ENCODE peak calls at places on chromosomes 5 and 9, in eight cellular contexts. One of them, this sample, is unnamed.

GRCh38 chr9:36164989-36165388 is 4.2 kb upstream of the CCIN start:
- DNase-seq in IMR-90: no peak
- DNase-seq in astrocyte: no peak
- DNase-seq in Panc1: no peak
- DNase-seq in left ventricle myocardium inferior: no peak
- DNase-seq in keratinocyte: no peak
- DNase-seq in GM06990: no peak
- DNase-seq in AG04450: no peak
- DNase-seq in this sample: no peak

GRCh38 chr5:93302711-93303110 is 278.3 kb downstream of the NR2F1-AS1 start:
- DNase-seq in IMR-90: no peak
- DNase-seq in astrocyte: peak
- DNase-seq in Panc1: no peak
- DNase-seq in left ventricle myocardium inferior: no peak
- DNase-seq in keratinocyte: no peak
- DNase-seq in GM06990: no peak
- DNase-seq in AG04450: no peak
- DNase-seq in this sample: no peak

GRCh38 chr5:123115020-123115419 is 26.0 kb downstream of the PRDM6 start:
- DNase-seq in IMR-90: peak
- DNase-seq in astrocyte: no peak
- DNase-seq in Panc1: no peak
- DNase-seq in left ventricle myocardium inferior: no peak
- DNase-seq in keratinocyte: no peak
- DNase-seq in GM06990: no peak
- DNase-seq in AG04450: no peak
- DNase-seq in this sample: no peak

GRCh38 chr5:91042856-91043255 is 340.3 kb downstream of the ARRDC3 start:
- DNase-seq in IMR-90: no peak
- DNase-seq in astrocyte: no peak
- DNase-seq in Panc1: no peak
- DNase-seq in left ventricle myocardium inferior: no peak
- DNase-seq in keratinocyte: no peak
- DNase-seq in GM06990: no peak
- DNase-seq in AG04450: no peak
- DNase-seq in this sample: no peak

GRCh38 chr9:37156781-37157356 is 36.5 kb downstream of the ZCCHC7 start:
- DNase-seq in IMR-90: peak
- DNase-seq in astrocyte: peak
- DNase-seq in Panc1: peak
- DNase-seq in left ventricle myocardium inferior: no peak
- DNase-seq in keratinocyte: no peak
- DNase-seq in GM06990: no peak
- DNase-seq in AG04450: no peak
- DNase-seq in this sample: no peak

GRCh38 chr9:122218885-122219855 is 9.6 kb downstream of the LHX6 start:
- DNase-seq in IMR-90: peak
- DNase-seq in astrocyte: no peak
- DNase-seq in Panc1: no peak
- DNase-seq in left ventricle myocardium inferior: no peak
- DNase-seq in keratinocyte: no peak
- DNase-seq in GM06990: no peak
- DNase-seq in AG04450: no peak
- DNase-seq in this sample: no peak

GRCh38 chr9:125659954-125660353 is 47.1 kb downstream of the MAPKAP1 start:
- DNase-seq in IMR-90: peak
- DNase-seq in astrocyte: peak
- DNase-seq in Panc1: no peak
- DNase-seq in left ventricle myocardium inferior: no peak
- DNase-seq in keratinocyte: no peak
- DNase-seq in GM06990: peak
- DNase-seq in AG04450: no peak
- DNase-seq in this sample: no peak

GRCh38 chr9:114005371-114006154 is 72.5 kb downstream of the AMBP start:
- DNase-seq in IMR-90: no peak
- DNase-seq in astrocyte: no peak
- DNase-seq in Panc1: no peak
- DNase-seq in left ventricle myocardium inferior: no peak
- DNase-seq in keratinocyte: no peak
- DNase-seq in GM06990: no peak
- DNase-seq in AG04450: no peak
- DNase-seq in this sample: no peak

GRCh38 chr5:55377810-55378209 is 70.0 kb downstream of the MTREX start:
- DNase-seq in IMR-90: no peak
- DNase-seq in astrocyte: no peak
- DNase-seq in Panc1: no peak
- DNase-seq in left ventricle myocardium inferior: no peak
- DNase-seq in keratinocyte: no peak
- DNase-seq in GM06990: no peak
- DNase-seq in AG04450: no peak
- DNase-seq in this sample: no peak

GRCh38 chr5:132059043-132059695 is 1.3 kb upstream of the IL3 start:
- DNase-seq in IMR-90: no peak
- DNase-seq in astrocyte: no peak
- DNase-seq in Panc1: no peak
- DNase-seq in left ventricle myocardium inferior: peak
- DNase-seq in keratinocyte: no peak
- DNase-seq in GM06990: no peak
- DNase-seq in AG04450: no peak
- DNase-seq in this sample: no peak

GRCh38 chr5:14783689-14784088 is 87.9 kb downstream of the ANKH start:
- DNase-seq in IMR-90: no peak
- DNase-seq in astrocyte: no peak
- DNase-seq in Panc1: no peak
- DNase-seq in left ventricle myocardium inferior: no peak
- DNase-seq in keratinocyte: no peak
- DNase-seq in GM06990: peak
- DNase-seq in AG04450: no peak
- DNase-seq in this sample: no peak

GRCh38 chr5:72760259-72760658 is 56.2 kb upstream of the TNPO1 start:
- DNase-seq in IMR-90: peak
- DNase-seq in astrocyte: peak
- DNase-seq in Panc1: no peak
- DNase-seq in left ventricle myocardium inferior: no peak
- DNase-seq in keratinocyte: no peak
- DNase-seq in GM06990: no peak
- DNase-seq in AG04450: no peak
- DNase-seq in this sample: no peak

GRCh38 chr9:9752722-9753121 is 860.1 kb downstream of the PTPRD start:
- DNase-seq in IMR-90: no peak
- DNase-seq in astrocyte: no peak
- DNase-seq in Panc1: no peak
- DNase-seq in left ventricle myocardium inferior: no peak
- DNase-seq in keratinocyte: no peak
- DNase-seq in GM06990: no peak
- DNase-seq in AG04450: no peak
- DNase-seq in this sample: no peak

GRCh38 chr5:175621971-175622370 is 35.9 kb upstream of the HRH2 start:
- DNase-seq in IMR-90: no peak
- DNase-seq in astrocyte: no peak
- DNase-seq in Panc1: no peak
- DNase-seq in left ventricle myocardium inferior: no peak
- DNase-seq in keratinocyte: no peak
- DNase-seq in GM06990: no peak
- DNase-seq in AG04450: no peak
- DNase-seq in this sample: no peak

DNA sequence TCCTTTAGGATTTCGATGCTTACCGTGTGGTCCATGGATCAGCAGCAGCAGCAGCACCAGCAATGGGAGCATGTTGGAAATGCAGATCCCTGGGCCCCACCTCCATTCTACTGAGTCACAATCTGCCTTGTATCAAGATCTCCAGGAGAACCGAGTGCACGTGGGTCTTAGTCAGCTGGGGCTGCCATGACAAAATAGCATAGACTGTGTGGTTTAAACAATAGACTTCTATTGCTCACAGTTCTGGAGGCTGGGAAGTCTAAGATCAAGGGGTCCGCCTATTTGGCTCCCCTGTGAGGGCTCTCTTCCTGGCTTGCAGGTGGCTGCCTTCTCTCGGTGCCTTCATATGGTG is 1.3 kb upstream of the PROP1 start:
- DNase-seq in IMR-90: no peak
- DNase-seq in astrocyte: no peak
- DNase-seq in Panc1: no peak
- DNase-seq in left ventricle myocardium inferior: no peak
- DNase-seq in keratinocyte: no peak
- DNase-seq in GM06990: no peak
- DNase-seq in AG04450: no peak
- DNase-seq in this sample: no peak
- TF ChIP-seq CTCF in IMR-90: no peak
- TF ChIP-seq CTCF in astrocyte: no peak
- TF ChIP-seq CTCF in Panc1: no peak
- TF ChIP-seq CTCF in left ventricle myocardium inferior: no peak
- TF ChIP-seq CTCF in keratinocyte: no peak
- TF ChIP-seq CTCF in GM06990: no peak
- TF ChIP-seq CTCF in AG04450: no peak
- TF ChIP-seq CTCF in this sample: no peak

GRCh38 chr9:132892383-132892782 is 13.7 kb downstream of the SPACA9 start:
- DNase-seq in IMR-90: no peak
- DNase-seq in astrocyte: no peak
- DNase-seq in Panc1: no peak
- DNase-seq in left ventricle myocardium inferior: no peak
- DNase-seq in keratinocyte: no peak
- DNase-seq in GM06990: no peak
- DNase-seq in AG04450: no peak
- DNase-seq in this sample: no peak
- H3K4me3 ChIP-seq in IMR-90: no peak
- H3K4me3 ChIP-seq in astrocyte: no peak
- H3K4me3 ChIP-seq in Panc1: no peak
- H3K4me3 ChIP-seq in left ventricle myocardium inferior: no peak
- H3K4me3 ChIP-seq in keratinocyte: no peak
- H3K4me3 ChIP-seq in GM06990: no peak
- H3K4me3 ChIP-seq in AG04450: no peak
- H3K4me3 ChIP-seq in this sample: no peak

DNA sequence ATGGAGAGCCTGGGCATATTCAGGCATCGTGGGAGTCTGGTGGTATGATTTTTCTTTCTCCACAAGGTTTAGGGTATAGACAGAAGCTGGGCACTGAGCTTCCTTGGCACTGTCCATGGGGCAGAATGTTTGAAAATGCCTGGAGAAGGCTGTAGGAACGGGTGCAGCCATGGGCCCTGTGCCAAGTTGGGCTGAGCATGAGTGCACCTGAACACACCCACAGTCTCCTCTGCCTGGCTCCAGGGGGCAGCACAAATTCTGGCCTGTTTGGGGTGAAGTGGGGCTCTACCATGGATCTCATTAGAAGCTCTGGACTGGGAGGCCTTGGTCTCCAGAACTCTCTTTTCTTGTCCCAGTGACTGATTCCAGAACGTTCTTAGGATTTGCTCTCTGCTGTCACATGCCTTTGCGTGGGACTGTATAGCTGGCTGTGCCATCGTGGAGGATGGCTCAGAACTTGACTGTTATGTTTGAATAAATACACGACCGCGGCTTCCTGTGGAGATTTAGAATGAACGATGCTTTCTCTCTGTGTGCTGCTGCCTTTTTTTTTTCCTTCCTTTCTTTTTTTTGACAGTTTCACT is 229.8 kb downstream of the FANCC start:
- DNase-seq in IMR-90: no peak
- DNase-seq in astrocyte: no peak
- DNase-seq in Panc1: no peak
- DNase-seq in left ventricle myocardium inferior: no peak
- DNase-seq in keratinocyte: peak
- DNase-seq in GM06990: no peak
- DNase-seq in AG04450: no peak
- DNase-seq in this sample: no peak
- TF ChIP-seq CTCF in IMR-90: peak
- TF ChIP-seq CTCF in astrocyte: no peak
- TF ChIP-seq CTCF in Panc1: no peak
- TF ChIP-seq CTCF in left ventricle myocardium inferior: peak
- TF ChIP-seq CTCF in keratinocyte: peak
- TF ChIP-seq CTCF in GM06990: peak
- TF ChIP-seq CTCF in AG04450: peak
- TF ChIP-seq CTCF in this sample: peak

GRCh38 chr5:19655587-19655986 is 332.4 kb downstream of the CDH18 start:
- DNase-seq in IMR-90: no peak
- DNase-seq in astrocyte: no peak
- DNase-seq in Panc1: no peak
- DNase-seq in left ventricle myocardium inferior: no peak
- DNase-seq in keratinocyte: no peak
- DNase-seq in GM06990: no peak
- DNase-seq in AG04450: no peak
- DNase-seq in this sample: no peak
- H3K4me3 ChIP-seq in IMR-90: no peak
- H3K4me3 ChIP-seq in astrocyte: no peak
- H3K4me3 ChIP-seq in Panc1: no peak
- H3K4me3 ChIP-seq in left ventricle myocardium inferior: no peak
- H3K4me3 ChIP-seq in keratinocyte: no peak
- H3K4me3 ChIP-seq in GM06990: no peak
- H3K4me3 ChIP-seq in AG04450: no peak
- H3K4me3 ChIP-seq in this sample: no peak

This sample was measured in HFF-Myc.